ENCODE peak calls at places on chromosomes 16 and 17, in nine cellular contexts. V, O, T, K, A, F, M, U and Q are unnamed samples.
A peak's percentile ranks its signal among the peaks of the same experiment; 100 is the strongest.

GRCh38 chr16:27229891-27230470 is 26.7 kb downstream of the KDM8 start:
- DNase-seq in V (no peak), O (peak; percentile 74), T (no peak), K (no peak), A (no peak), F (peak; percentile 35), M (no peak), U (no peak), Q (no peak)

GRCh38 chr16:47278571-47278970 is 134.8 kb upstream of the NETO2 start:
- DNase-seq in V (no peak), O (no peak), T (no peak), K (no peak), A (no peak), F (no peak), M (no peak), U (no peak), Q (no peak)

GRCh38 chr17:78330570-78331224 is 29.2 kb downstream of the SOCS3 start:
- DNase-seq in V (no peak), O (no peak), T (no peak), K (no peak), A (peak; percentile 73), F (no peak), M (no peak), U (no peak), Q (no peak)

GRCh38 chr17:77228224-77229215 is 87.8 kb downstream of the SEC14L1 start:
- DNase-seq in V (no peak), O (peak; percentile 63), T (peak; percentile 63), K (no peak), A (no peak), F (peak; percentile 45), M (no peak), U (no peak), Q (no peak)

GRCh38 chr17:17155568-17155967 is 50.6 kb downstream of the PLD6 start:
- DNase-seq in V (no peak), O (no peak), T (no peak), K (no peak), A (no peak), F (no peak), M (no peak), U (peak; percentile 9), Q (peak; percentile 29)

GRCh38 chr16:4056161-4057105 is 59.8 kb downstream of the ADCY9 start:
- DNase-seq in V (no peak), O (no peak), T (no peak), K (no peak), A (no peak), F (no peak), M (no peak), U (no peak), Q (no peak)

GRCh38 chr17:33949100-33949499 is 306.0 kb upstream of the CCL2 start:
- DNase-seq in V (no peak), O (no peak), T (peak; percentile 51), K (no peak), A (no peak), F (no peak), M (no peak), U (no peak), Q (peak; percentile 24)

GRCh38 chr16:4052801-4053662 is 63.2 kb downstream of the ADCY9 start:
- DNase-seq in V (no peak), O (peak; percentile 71), T (peak; percentile 63), K (no peak), A (no peak), F (peak; percentile 83), M (peak; percentile 67), U (no peak), Q (peak; percentile 93)

GRCh38 chr17:48522031-48522593 is 8.7 kb downstream of the HOXB1 start:
- DNase-seq in V (no peak), O (no peak), T (peak; percentile 87), K (no peak), A (peak; percentile 59), F (no peak), M (no peak), U (no peak), Q (no peak)

GRCh38 chr16:23640959-23641765 is at the start of the genes DCTN5 and PALB2:
- DNase-seq in V (peak; percentile 77), O (peak; percentile 97), T (peak; percentile 96), K (peak; percentile 83), A (peak; percentile 95), F (peak; percentile 97), M (peak; percentile 88), U (peak; percentile 98), Q (peak; percentile 99)

GRCh38 chr17:80829166-80829813 is 162.4 kb upstream of the CHMP6 start:
- DNase-seq in V (no peak), O (no peak), T (no peak), K (no peak), A (no peak), F (no peak), M (no peak), U (no peak), Q (no peak)

GRCh38 chr16:54933281-54934150 is 2.9 kb downstream of the IRX5 start:
- DNase-seq in V (no peak), O (no peak), T (peak; percentile 46), K (no peak), A (no peak), F (no peak), M (no peak), U (no peak), Q (peak; percentile 52)

GRCh38 chr16:11836653-11837244 is 14.6 kb downstream of the RSL1D1 start:
- DNase-seq in V (no peak), O (peak; percentile 30), T (no peak), K (no peak), A (no peak), F (no peak), M (no peak), U (no peak), Q (peak; percentile 83)

GRCh38 chr17:17841620-17842025 is 4.8 kb upstream of the SREBF1 start:
- DNase-seq in V (no peak), O (no peak), T (peak; percentile 70), K (no peak), A (no peak), F (peak; percentile 86), M (no peak), U (peak; percentile 22), Q (no peak)

GRCh38 chr16:15765880-15766279 is 90.9 kb downstream of the MYH11 start:
- DNase-seq in V (no peak), O (no peak), T (peak; percentile 63), K (peak; percentile 74), A (peak; percentile 69), F (no peak), M (peak; percentile 27), U (peak; percentile 73), Q (peak; percentile 61)

GRCh38 chr17:14297161-14297851 is 3.6 kb upstream of the HS3ST3B1 start:
- DNase-seq in V (no peak), O (peak; percentile 87), T (peak; percentile 66), K (no peak), A (peak; percentile 59), F (peak; percentile 54), M (no peak), U (peak; percentile 48), Q (peak; percentile 90)

GRCh38 chr16:85687651-85688471 is 893 bp downstream of the GINS2 start:
- DNase-seq in V (no peak), O (peak; percentile 77), T (no peak), K (no peak), A (no peak), F (peak; percentile 34), M (no peak), U (no peak), Q (no peak)

GRCh38 chr17:50591338-50591737 is 30.8 kb downstream of the CACNA1G start:
- DNase-seq in V (no peak), O (no peak), T (no peak), K (no peak), A (no peak), F (no peak), M (no peak), U (no peak), Q (no peak)

GRCh38 chr16:86289304-86289703 is 221.0 kb upstream of the FOXF1 start:
- DNase-seq in V (no peak), O (no peak), T (no peak), K (no peak), A (no peak), F (no peak), M (no peak), U (no peak), Q (no peak)

GRCh38 chr16:58678716-58679115 is 5.9 kb downstream of the SLC38A7 start:
- DNase-seq in V (no peak), O (no peak), T (no peak), K (no peak), A (no peak), F (no peak), M (no peak), U (no peak), Q (peak; percentile 72)

GRCh38 chr16:7086842-7087616 is 245.6 kb upstream of the RBFOX1 start:
- DNase-seq in V (no peak), O (no peak), T (peak; percentile 79), K (no peak), A (no peak), F (no peak), M (no peak), U (peak; percentile 33), Q (no peak)

GRCh38 chr16:85436636-85437160 is 176.4 kb upstream of the GSE1 start:
- DNase-seq in V (no peak), O (no peak), T (no peak), K (no peak), A (no peak), F (no peak), M (no peak), U (no peak), Q (peak; percentile 44)

GRCh38 chr17:74981318-74981978 is 6.0 kb upstream of the CDR2L start:
- DNase-seq in V (no peak), O (no peak), T (no peak), K (no peak), A (no peak), F (no peak), M (no peak), U (no peak), Q (no peak)
- H3K27ac ChIP-seq in V (peak overlapping the region; percentile 74), O (peak overlapping the region; percentile 87), T (peak overlapping the region; percentile 61), K (no peak overlapping the region), A (peak overlapping the region; percentile 92), F (peak overlapping the region; percentile 88), M (peak overlapping the region; percentile 89), U (peak overlapping the region; percentile 14), Q (peak overlapping the region; percentile 44)

DNA sequence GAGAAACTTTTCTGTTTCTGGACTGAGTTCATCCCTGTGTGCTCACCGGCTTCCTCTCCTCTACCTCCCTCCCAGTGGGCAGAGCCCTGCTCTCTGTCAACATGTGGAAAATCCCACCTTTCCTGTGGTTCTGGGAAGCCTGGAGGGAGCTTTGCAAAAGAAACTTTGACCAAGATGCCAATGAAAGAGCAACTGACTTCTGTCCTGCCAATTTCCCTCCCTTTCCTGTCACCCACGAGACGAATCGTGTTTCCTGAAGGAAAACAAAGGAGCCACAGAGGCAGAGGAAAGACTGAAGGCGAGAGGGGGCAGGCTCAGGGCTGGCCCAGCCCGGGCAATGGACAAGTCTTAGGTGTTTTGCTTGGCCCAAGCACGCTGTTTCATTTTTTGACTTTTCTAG is 82.8 kb downstream of the PLCG2 start:
- DNase-seq in V (no peak), O (no peak), T (no peak), K (no peak), A (no peak), F (no peak), M (no peak), U (no peak), Q (no peak)
- H3K4me3 ChIP-seq in V (no peak overlapping the region), O (no peak overlapping the region), T (no peak overlapping the region), K (no peak overlapping the region), A (no peak overlapping the region), F (no peak overlapping the region), M (no peak overlapping the region), U (no peak overlapping the region), Q (no peak overlapping the region)

GRCh38 chr16:77675464-77676324 is 46.6 kb upstream of the NUDT7 start:
- DNase-seq in V (peak; percentile 35), O (no peak), T (peak; percentile 81), K (peak; percentile 24), A (peak; percentile 41), F (no peak), M (peak; percentile 92), U (peak; percentile 74), Q (peak; percentile 81)
- H3K27ac ChIP-seq in V (no peak overlapping the region), O (no peak overlapping the region), T (no peak overlapping the region), K (no peak overlapping the region), A (no peak overlapping the region), F (no peak overlapping the region), M (no peak overlapping the region), U (no peak overlapping the region), Q (peak overlapping the region; percentile 4)

GRCh38 chr17:41049110-41049509 is 2.0 kb upstream of the KRTAP2-1 start:
- DNase-seq in V (no peak), O (no peak), T (no peak), K (no peak), A (no peak), F (no peak), M (no peak), U (peak; percentile 63), Q (peak; percentile 86)
- H3K4me3 ChIP-seq in V (no peak overlapping the region), O (no peak overlapping the region), T (no peak overlapping the region), K (no peak overlapping the region), A (no peak overlapping the region), F (no peak overlapping the region), M (no peak overlapping the region), U (no peak overlapping the region), Q (no peak overlapping the region)